ENCODE peak calls at places on chromosomes 6 and 20, in seven cellular contexts. One of them, this sample, is unnamed.

GRCh38 chr6:107620736-107621135 is 130.8 kb downstream of the SOBP start:
- DNase-seq in AG08395: no peak
- DNase-seq in stimulated activated CD4-positive, alpha-beta T cell treated with anti-CD3 and anti-CD28 coated beads, Interleukin-4, amount 100 ng/mL, for 48 hours: no peak
- DNase-seq in psoas muscle: no peak
- DNase-seq in M059J: no peak
- DNase-seq in activated gamma-delta T cell treated with Interleukin-2 at 50 U/mL for 16 hours: no peak
- DNase-seq in nephron progenitor cell: no peak
- DNase-seq in this sample: no peak

GRCh38 chr6:147418523-147418922 is 90.0 kb upstream of the SAMD5 start:
- DNase-seq in M059J: no peak
- DNase-seq in stimulated activated CD4-positive, alpha-beta T cell treated with anti-CD3 and anti-CD28 coated beads, Interleukin-4, amount 100 ng/mL, for 48 hours: no peak
- DNase-seq in psoas muscle: no peak
- DNase-seq in AG08395: no peak
- DNase-seq in activated gamma-delta T cell treated with Interleukin-2 at 50 U/mL for 16 hours: no peak
- DNase-seq in nephron progenitor cell: no peak
- DNase-seq in this sample: no peak

GRCh38 chr6:111845441-111845871 is 27.8 kb downstream of the FYN start:
- DNase-seq in psoas muscle: no peak
- DNase-seq in nephron progenitor cell: no peak
- DNase-seq in activated gamma-delta T cell treated with Interleukin-2 at 50 U/mL for 16 hours: no peak
- DNase-seq in AG08395: no peak
- DNase-seq in M059J: no peak
- DNase-seq in stimulated activated CD4-positive, alpha-beta T cell treated with anti-CD3 and anti-CD28 coated beads, Interleukin-4, amount 100 ng/mL, for 48 hours: no peak
- DNase-seq in this sample: no peak

GRCh38 chr6:130105996-130106704 is 87.8 kb downstream of the L3MBTL3 start:
- DNase-seq in AG08395: no peak
- DNase-seq in stimulated activated CD4-positive, alpha-beta T cell treated with anti-CD3 and anti-CD28 coated beads, Interleukin-4, amount 100 ng/mL, for 48 hours: no peak
- DNase-seq in psoas muscle: no peak
- DNase-seq in M059J: no peak
- DNase-seq in activated gamma-delta T cell treated with Interleukin-2 at 50 U/mL for 16 hours: no peak
- DNase-seq in nephron progenitor cell: no peak
- DNase-seq in this sample: no peak

GRCh38 chr20:41275181-41275793 is 42.2 kb downstream of the ZHX3 start:
- DNase-seq in M059J: peak; percentile 71
- DNase-seq in nephron progenitor cell: no peak
- DNase-seq in AG08395: peak; percentile 90
- DNase-seq in activated gamma-delta T cell treated with Interleukin-2 at 50 U/mL for 16 hours: no peak
- DNase-seq in psoas muscle: no peak
- DNase-seq in stimulated activated CD4-positive, alpha-beta T cell treated with anti-CD3 and anti-CD28 coated beads, Interleukin-4, amount 100 ng/mL, for 48 hours: no peak
- DNase-seq in this sample: no peak

GRCh38 chr6:156786652-156787051 is 9.5 kb downstream of the ARID1B start:
- DNase-seq in nephron progenitor cell: no peak
- DNase-seq in M059J: no peak
- DNase-seq in psoas muscle: no peak
- DNase-seq in stimulated activated CD4-positive, alpha-beta T cell treated with anti-CD3 and anti-CD28 coated beads, Interleukin-4, amount 100 ng/mL, for 48 hours: no peak
- DNase-seq in activated gamma-delta T cell treated with Interleukin-2 at 50 U/mL for 16 hours: no peak
- DNase-seq in AG08395: no peak
- DNase-seq in this sample: no peak

GRCh38 chr6:136092897-136093296 is 157.2 kb downstream of the MTFR2 start:
- DNase-seq in nephron progenitor cell: no peak
- DNase-seq in stimulated activated CD4-positive, alpha-beta T cell treated with anti-CD3 and anti-CD28 coated beads, Interleukin-4, amount 100 ng/mL, for 48 hours: no peak
- DNase-seq in M059J: no peak
- DNase-seq in psoas muscle: no peak
- DNase-seq in AG08395: no peak
- DNase-seq in activated gamma-delta T cell treated with Interleukin-2 at 50 U/mL for 16 hours: no peak
- DNase-seq in this sample: no peak

GRCh38 chr6:152267967-152268845 is 369.0 kb downstream of the SYNE1 start:
- DNase-seq in nephron progenitor cell: peak; percentile 36
- DNase-seq in M059J: peak; percentile 37
- DNase-seq in AG08395: no peak
- DNase-seq in stimulated activated CD4-positive, alpha-beta T cell treated with anti-CD3 and anti-CD28 coated beads, Interleukin-4, amount 100 ng/mL, for 48 hours: no peak
- DNase-seq in activated gamma-delta T cell treated with Interleukin-2 at 50 U/mL for 16 hours: no peak
- DNase-seq in psoas muscle: no peak
- DNase-seq in this sample: no peak

GRCh38 chr6:15513801-15514711 is 148.8 kb downstream of the DTNBP1 start:
- DNase-seq in psoas muscle: no peak
- DNase-seq in activated gamma-delta T cell treated with Interleukin-2 at 50 U/mL for 16 hours: no peak
- DNase-seq in AG08395: no peak
- DNase-seq in M059J: no peak
- DNase-seq in nephron progenitor cell: no peak
- DNase-seq in stimulated activated CD4-positive, alpha-beta T cell treated with anti-CD3 and anti-CD28 coated beads, Interleukin-4, amount 100 ng/mL, for 48 hours: no peak
- DNase-seq in this sample: no peak

GRCh38 chr6:114364295-114364694 is 21.5 kb upstream of the HS3ST5 start:
- DNase-seq in stimulated activated CD4-positive, alpha-beta T cell treated with anti-CD3 and anti-CD28 coated beads, Interleukin-4, amount 100 ng/mL, for 48 hours: no peak
- DNase-seq in nephron progenitor cell: no peak
- DNase-seq in psoas muscle: no peak
- DNase-seq in M059J: peak; percentile 48
- DNase-seq in AG08395: no peak
- DNase-seq in activated gamma-delta T cell treated with Interleukin-2 at 50 U/mL for 16 hours: no peak
- DNase-seq in this sample: no peak

GRCh38 chr6:11380969-11381744 is 148.7 kb upstream of the NEDD9 start:
- DNase-seq in psoas muscle: no peak
- DNase-seq in nephron progenitor cell: no peak
- DNase-seq in M059J: no peak
- DNase-seq in activated gamma-delta T cell treated with Interleukin-2 at 50 U/mL for 16 hours: no peak
- DNase-seq in stimulated activated CD4-positive, alpha-beta T cell treated with anti-CD3 and anti-CD28 coated beads, Interleukin-4, amount 100 ng/mL, for 48 hours: no peak
- DNase-seq in AG08395: no peak
- DNase-seq in this sample: no peak

GRCh38 chr6:14046476-14047068 is 71.0 kb upstream of the CD83 start:
- DNase-seq in M059J: peak; percentile 70
- DNase-seq in AG08395: peak; percentile 78
- DNase-seq in activated gamma-delta T cell treated with Interleukin-2 at 50 U/mL for 16 hours: peak; percentile 40
- DNase-seq in stimulated activated CD4-positive, alpha-beta T cell treated with anti-CD3 and anti-CD28 coated beads, Interleukin-4, amount 100 ng/mL, for 48 hours: peak; percentile 22
- DNase-seq in psoas muscle: no peak
- DNase-seq in nephron progenitor cell: peak; percentile 44
- DNase-seq in this sample: peak; percentile 2

GRCh38 chr6:158488065-158488464 is 71.8 kb upstream of the TMEM181 start:
- DNase-seq in nephron progenitor cell: no peak
- DNase-seq in AG08395: peak; percentile 91
- DNase-seq in stimulated activated CD4-positive, alpha-beta T cell treated with anti-CD3 and anti-CD28 coated beads, Interleukin-4, amount 100 ng/mL, for 48 hours: no peak
- DNase-seq in psoas muscle: no peak
- DNase-seq in M059J: peak; percentile 99
- DNase-seq in activated gamma-delta T cell treated with Interleukin-2 at 50 U/mL for 16 hours: no peak
- DNase-seq in this sample: no peak

GRCh38 chr6:37061157-37061804 is 55.8 kb downstream of the FGD2 start:
- DNase-seq in stimulated activated CD4-positive, alpha-beta T cell treated with anti-CD3 and anti-CD28 coated beads, Interleukin-4, amount 100 ng/mL, for 48 hours: no peak
- DNase-seq in psoas muscle: peak; percentile 60
- DNase-seq in activated gamma-delta T cell treated with Interleukin-2 at 50 U/mL for 16 hours: no peak
- DNase-seq in M059J: no peak
- DNase-seq in nephron progenitor cell: no peak
- DNase-seq in AG08395: no peak
- DNase-seq in this sample: no peak

GRCh38 chr20:3681931-3682820 is at the start of gene ADAM33:
- DNase-seq in activated gamma-delta T cell treated with Interleukin-2 at 50 U/mL for 16 hours: no peak
- DNase-seq in nephron progenitor cell: peak; percentile 69
- DNase-seq in AG08395: peak; percentile 63
- DNase-seq in psoas muscle: peak; percentile 75
- DNase-seq in stimulated activated CD4-positive, alpha-beta T cell treated with anti-CD3 and anti-CD28 coated beads, Interleukin-4, amount 100 ng/mL, for 48 hours: no peak
- DNase-seq in M059J: no peak
- DNase-seq in this sample: no peak

GRCh38 chr6:128350416-128351254 is 169.8 kb downstream of the PTPRK start:
- DNase-seq in AG08395: peak; percentile 5
- DNase-seq in psoas muscle: no peak
- DNase-seq in stimulated activated CD4-positive, alpha-beta T cell treated with anti-CD3 and anti-CD28 coated beads, Interleukin-4, amount 100 ng/mL, for 48 hours: no peak
- DNase-seq in nephron progenitor cell: no peak
- DNase-seq in M059J: peak; percentile 85
- DNase-seq in activated gamma-delta T cell treated with Interleukin-2 at 50 U/mL for 16 hours: no peak
- DNase-seq in this sample: no peak

GRCh38 chr20:50146214-50146613 is 7.3 kb downstream of the PEDS1 start:
- DNase-seq in stimulated activated CD4-positive, alpha-beta T cell treated with anti-CD3 and anti-CD28 coated beads, Interleukin-4, amount 100 ng/mL, for 48 hours: no peak
- DNase-seq in nephron progenitor cell: no peak
- DNase-seq in AG08395: no peak
- DNase-seq in activated gamma-delta T cell treated with Interleukin-2 at 50 U/mL for 16 hours: no peak
- DNase-seq in psoas muscle: no peak
- DNase-seq in M059J: no peak
- DNase-seq in this sample: no peak

GRCh38 chr6:44771647-44772415 is 384.3 kb downstream of the CDC5L start:
- DNase-seq in psoas muscle: no peak
- DNase-seq in AG08395: no peak
- DNase-seq in M059J: peak; percentile 74
- DNase-seq in activated gamma-delta T cell treated with Interleukin-2 at 50 U/mL for 16 hours: no peak
- DNase-seq in nephron progenitor cell: no peak
- DNase-seq in stimulated activated CD4-positive, alpha-beta T cell treated with anti-CD3 and anti-CD28 coated beads, Interleukin-4, amount 100 ng/mL, for 48 hours: no peak
- DNase-seq in this sample: no peak

This sample was measured in DMS 273 treated with DMSO at 0.1 percent for 48 hours.